ENCODE peak calls at places on chromosomes 4 and X, in eight cellular contexts. One of them, this sample, is unnamed.

GRCh38 chr4:137678796-137679195 is 146.5 kb upstream of the PCDH18 start:
- DNase-seq in astrocyte of the spinal cord: peak; percentile 64
- DNase-seq in transverse colon: no peak
- DNase-seq in colonic mucosa: no peak
- DNase-seq in neural progenitor cell: no peak
- DNase-seq in mesothelial cell of epicardium: no peak
- DNase-seq in cardiac muscle cell: no peak
- DNase-seq in natural killer cell: no peak
- DNase-seq in this sample: no peak

GRCh38 chrX:84865113-84865512 is 138.6 kb upstream of the APOOL start:
- DNase-seq in neural progenitor cell: no peak
- DNase-seq in cardiac muscle cell: no peak
- DNase-seq in transverse colon: no peak
- DNase-seq in colonic mucosa: peak; percentile 22
- DNase-seq in astrocyte of the spinal cord: no peak
- DNase-seq in natural killer cell: no peak
- DNase-seq in mesothelial cell of epicardium: no peak
- DNase-seq in this sample: no peak

GRCh38 chrX:54182864-54183613 is at the start of gene FAM120C:
- DNase-seq in astrocyte of the spinal cord: peak; percentile 83
- DNase-seq in natural killer cell: peak; percentile 37
- DNase-seq in neural progenitor cell: peak; percentile 80
- DNase-seq in transverse colon: peak; percentile 68
- DNase-seq in cardiac muscle cell: peak; percentile 84
- DNase-seq in mesothelial cell of epicardium: peak; percentile 34
- DNase-seq in colonic mucosa: peak; percentile 75
- DNase-seq in this sample: peak; percentile 44

GRCh38 chr4:62133498-62133897 is 933.4 kb downstream of the ADGRL3 start:
- DNase-seq in astrocyte of the spinal cord: no peak
- DNase-seq in neural progenitor cell: no peak
- DNase-seq in cardiac muscle cell: no peak
- DNase-seq in mesothelial cell of epicardium: no peak
- DNase-seq in colonic mucosa: no peak
- DNase-seq in natural killer cell: no peak
- DNase-seq in transverse colon: no peak
- DNase-seq in this sample: no peak

GRCh38 chr4:166675411-166675810 is 558.9 kb downstream of the SPOCK3 start:
- DNase-seq in natural killer cell: no peak
- DNase-seq in astrocyte of the spinal cord: peak; percentile 85
- DNase-seq in neural progenitor cell: no peak
- DNase-seq in transverse colon: no peak
- DNase-seq in mesothelial cell of epicardium: no peak
- DNase-seq in cardiac muscle cell: peak; percentile 67
- DNase-seq in colonic mucosa: no peak
- DNase-seq in this sample: no peak

GRCh38 chr4:152983221-152983620 is 47.1 kb downstream of the FHDC1 start:
- DNase-seq in transverse colon: no peak
- DNase-seq in astrocyte of the spinal cord: peak; percentile 22
- DNase-seq in colonic mucosa: no peak
- DNase-seq in natural killer cell: no peak
- DNase-seq in cardiac muscle cell: peak; percentile 27
- DNase-seq in neural progenitor cell: peak; percentile 42
- DNase-seq in mesothelial cell of epicardium: no peak
- DNase-seq in this sample: peak; percentile 40

GRCh38 chr4:8916251-8916913 is 44.7 kb upstream of the HMX1 start:
- DNase-seq in cardiac muscle cell: no peak
- DNase-seq in natural killer cell: peak; percentile 12
- DNase-seq in transverse colon: no peak
- DNase-seq in astrocyte of the spinal cord: no peak
- DNase-seq in colonic mucosa: no peak
- DNase-seq in neural progenitor cell: no peak
- DNase-seq in mesothelial cell of epicardium: no peak
- DNase-seq in this sample: no peak

GRCh38 chr4:19327364-19327763 is 924.3 kb upstream of the SLIT2 start:
- DNase-seq in transverse colon: no peak
- DNase-seq in cardiac muscle cell: no peak
- DNase-seq in mesothelial cell of epicardium: no peak
- DNase-seq in neural progenitor cell: no peak
- DNase-seq in colonic mucosa: no peak
- DNase-seq in natural killer cell: no peak
- DNase-seq in astrocyte of the spinal cord: no peak
- DNase-seq in this sample: no peak

GRCh38 chr4:8771258-8771590 is 100.4 kb downstream of the HMX1 start:
- DNase-seq in neural progenitor cell: no peak
- DNase-seq in transverse colon: no peak
- DNase-seq in colonic mucosa: no peak
- DNase-seq in astrocyte of the spinal cord: no peak
- DNase-seq in natural killer cell: no peak
- DNase-seq in cardiac muscle cell: no peak
- DNase-seq in mesothelial cell of epicardium: peak; percentile 17
- DNase-seq in this sample: no peak

GRCh38 chrX:137195296-137195695 is 161.5 kb upstream of the GPR101 start:
- DNase-seq in mesothelial cell of epicardium: no peak
- DNase-seq in natural killer cell: no peak
- DNase-seq in astrocyte of the spinal cord: no peak
- DNase-seq in transverse colon: no peak
- DNase-seq in colonic mucosa: no peak
- DNase-seq in cardiac muscle cell: no peak
- DNase-seq in neural progenitor cell: no peak
- DNase-seq in this sample: no peak

GRCh38 chrX:48540015-48540350 is 469 bp downstream of the TBC1D25 start:
- DNase-seq in transverse colon: peak; percentile 61
- DNase-seq in mesothelial cell of epicardium: no peak
- DNase-seq in colonic mucosa: peak; percentile 51
- DNase-seq in astrocyte of the spinal cord: peak; percentile 36
- DNase-seq in neural progenitor cell: no peak
- DNase-seq in cardiac muscle cell: peak; percentile 47
- DNase-seq in natural killer cell: peak; percentile 45
- DNase-seq in this sample: peak; percentile 26

GRCh38 chrX:16103625-16104024 is 19.7 kb upstream of the GRPR start:
- DNase-seq in astrocyte of the spinal cord: no peak
- DNase-seq in natural killer cell: no peak
- DNase-seq in transverse colon: no peak
- DNase-seq in neural progenitor cell: no peak
- DNase-seq in mesothelial cell of epicardium: no peak
- DNase-seq in colonic mucosa: no peak
- DNase-seq in cardiac muscle cell: no peak
- DNase-seq in this sample: no peak

GRCh38 chr4:137909910-137910309 is 332.2 kb downstream of the SLC7A11 start:
- DNase-seq in astrocyte of the spinal cord: no peak
- DNase-seq in colonic mucosa: no peak
- DNase-seq in cardiac muscle cell: peak; percentile 14
- DNase-seq in neural progenitor cell: no peak
- DNase-seq in mesothelial cell of epicardium: peak; percentile 50
- DNase-seq in transverse colon: no peak
- DNase-seq in natural killer cell: no peak
- DNase-seq in this sample: no peak

GRCh38 chr4:40718571-40718970 is 31.2 kb upstream of the NSUN7 start:
- DNase-seq in cardiac muscle cell: no peak
- DNase-seq in natural killer cell: no peak
- DNase-seq in mesothelial cell of epicardium: no peak
- DNase-seq in neural progenitor cell: peak; percentile 90
- DNase-seq in transverse colon: peak; percentile 82
- DNase-seq in colonic mucosa: peak; percentile 89
- DNase-seq in astrocyte of the spinal cord: no peak
- DNase-seq in this sample: no peak

GRCh38 chrX:54615109-54615508 is 85.1 kb downstream of the GNL3L start:
- DNase-seq in transverse colon: no peak
- DNase-seq in colonic mucosa: no peak
- DNase-seq in cardiac muscle cell: no peak
- DNase-seq in natural killer cell: no peak
- DNase-seq in mesothelial cell of epicardium: no peak
- DNase-seq in neural progenitor cell: no peak
- DNase-seq in astrocyte of the spinal cord: no peak
- DNase-seq in this sample: no peak

DNA sequence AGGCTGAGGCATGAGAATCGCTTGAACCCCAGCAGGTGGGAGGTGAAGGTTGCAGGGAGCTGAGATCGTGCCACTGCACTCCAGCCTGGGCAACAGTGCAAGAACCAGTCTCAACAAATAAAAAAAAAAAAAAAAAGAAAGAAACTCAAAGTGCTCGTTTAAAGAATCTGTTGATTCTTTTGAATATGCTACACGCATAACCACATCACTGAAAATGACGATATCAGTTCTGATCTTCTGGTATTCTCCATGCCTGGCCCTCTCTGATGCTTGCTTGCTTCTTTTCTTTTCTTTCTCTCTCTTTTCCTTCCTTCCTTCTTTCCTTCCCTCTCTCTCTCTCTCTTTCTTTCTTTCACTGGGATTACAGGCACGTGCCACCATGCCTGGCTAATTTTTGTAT is 7.3 kb downstream of the AVPR2 start:
- DNase-seq in astrocyte of the spinal cord: no peak
- DNase-seq in neural progenitor cell: no peak
- DNase-seq in mesothelial cell of epicardium: no peak
- DNase-seq in natural killer cell: no peak
- DNase-seq in cardiac muscle cell: no peak
- DNase-seq in transverse colon: no peak
- DNase-seq in colonic mucosa: no peak
- DNase-seq in this sample: no peak
- TF ChIP-seq CTCF in astrocyte of the spinal cord: no peak
- TF ChIP-seq CTCF in neural progenitor cell: no peak
- TF ChIP-seq CTCF in mesothelial cell of epicardium: no peak
- TF ChIP-seq CTCF in natural killer cell: no peak
- TF ChIP-seq CTCF in cardiac muscle cell: no peak
- TF ChIP-seq CTCF in transverse colon: no peak
- TF ChIP-seq CTCF in colonic mucosa: no peak
- TF ChIP-seq CTCF in this sample: no peak

DNA sequence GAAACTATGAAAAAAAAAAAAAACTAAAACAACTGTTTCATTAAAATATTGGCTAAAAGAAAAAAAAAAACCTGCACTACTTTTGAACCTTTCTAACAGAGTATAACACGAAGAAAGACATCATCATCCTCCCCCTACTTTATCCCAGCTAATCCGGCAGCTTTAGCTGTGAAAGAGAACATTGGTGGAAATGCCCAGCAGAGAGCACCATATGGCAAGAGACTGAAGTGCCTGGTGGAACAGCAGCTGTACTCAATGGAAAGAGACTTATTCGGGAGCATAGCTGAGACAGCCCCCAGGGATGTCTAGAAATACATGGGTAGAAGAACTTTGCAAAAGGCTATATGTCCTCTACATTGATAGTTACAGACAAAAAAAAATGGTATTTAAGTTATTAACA is 30.3 kb downstream of the STPG2 start:
- DNase-seq in natural killer cell: no peak
- DNase-seq in astrocyte of the spinal cord: peak; percentile 33
- DNase-seq in colonic mucosa: no peak
- DNase-seq in neural progenitor cell: peak; percentile 69
- DNase-seq in cardiac muscle cell: peak; percentile 44
- DNase-seq in transverse colon: no peak
- DNase-seq in mesothelial cell of epicardium: no peak
- DNase-seq in this sample: peak; percentile 37
- TF ChIP-seq CTCF in natural killer cell: no peak
- TF ChIP-seq CTCF in astrocyte of the spinal cord: peak; percentile 30
- TF ChIP-seq CTCF in colonic mucosa: no peak
- TF ChIP-seq CTCF in neural progenitor cell: peak; percentile 63
- TF ChIP-seq CTCF in cardiac muscle cell: peak; percentile 26
- TF ChIP-seq CTCF in transverse colon: peak; percentile 7
- TF ChIP-seq CTCF in mesothelial cell of epicardium: no peak
- TF ChIP-seq CTCF in this sample: no peak

GRCh38 chrX:17802756-17803155 is 58.3 kb downstream of the RAI2 start:
- DNase-seq in astrocyte of the spinal cord: no peak
- DNase-seq in colonic mucosa: no peak
- DNase-seq in transverse colon: no peak
- DNase-seq in natural killer cell: no peak
- DNase-seq in neural progenitor cell: no peak
- DNase-seq in mesothelial cell of epicardium: no peak
- DNase-seq in cardiac muscle cell: no peak
- DNase-seq in this sample: no peak

GRCh38 chrX:17809273-17809672 is 51.8 kb downstream of the RAI2 start:
- DNase-seq in cardiac muscle cell: no peak
- DNase-seq in astrocyte of the spinal cord: no peak
- DNase-seq in colonic mucosa: no peak
- DNase-seq in natural killer cell: no peak
- DNase-seq in transverse colon: no peak
- DNase-seq in neural progenitor cell: no peak
- DNase-seq in mesothelial cell of epicardium: no peak
- DNase-seq in this sample: no peak

GRCh38 chrX:17803449-17803848 is 57.6 kb downstream of the RAI2 start:
- DNase-seq in colonic mucosa: no peak
- DNase-seq in neural progenitor cell: no peak
- DNase-seq in transverse colon: no peak
- DNase-seq in cardiac muscle cell: no peak
- DNase-seq in mesothelial cell of epicardium: no peak
- DNase-seq in natural killer cell: no peak
- DNase-seq in astrocyte of the spinal cord: no peak
- DNase-seq in this sample: no peak

GRCh38 chrX:17801431-17801830 is 59.7 kb downstream of the RAI2 start:
- DNase-seq in natural killer cell: no peak
- DNase-seq in cardiac muscle cell: no peak
- DNase-seq in transverse colon: no peak
- DNase-seq in mesothelial cell of epicardium: no peak
- DNase-seq in astrocyte of the spinal cord: no peak
- DNase-seq in colonic mucosa: no peak
- DNase-seq in neural progenitor cell: no peak
- DNase-seq in this sample: no peak

DNA sequence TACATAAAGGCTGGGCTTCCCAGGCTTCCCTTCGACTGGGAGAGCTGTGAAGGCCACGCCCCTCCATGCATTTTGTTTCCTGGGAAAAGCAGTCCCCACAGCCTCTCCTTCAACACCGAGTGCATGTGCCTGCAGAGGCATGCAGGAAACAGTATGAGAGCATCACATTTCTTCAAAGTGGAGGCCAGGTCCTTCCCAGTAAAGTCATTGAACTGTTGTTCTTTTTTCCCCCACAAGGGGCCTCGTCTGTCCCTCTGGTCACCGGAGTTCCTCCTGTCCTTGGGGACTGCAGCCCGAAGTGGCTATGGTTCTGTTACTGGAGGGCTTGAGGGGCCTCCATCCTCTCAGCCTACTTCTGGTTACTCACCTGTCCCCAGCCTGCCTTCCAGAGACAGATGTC is 56.0 kb downstream of the RAI2 start:
- DNase-seq in astrocyte of the spinal cord: no peak
- DNase-seq in natural killer cell: no peak
- DNase-seq in colonic mucosa: no peak
- DNase-seq in neural progenitor cell: no peak
- DNase-seq in mesothelial cell of epicardium: no peak
- DNase-seq in transverse colon: no peak
- DNase-seq in cardiac muscle cell: no peak
- DNase-seq in this sample: peak; percentile 17
- TF ChIP-seq CTCF in astrocyte of the spinal cord: no peak
- TF ChIP-seq CTCF in natural killer cell: no peak
- TF ChIP-seq CTCF in colonic mucosa: no peak
- TF ChIP-seq CTCF in neural progenitor cell: peak; percentile 31
- TF ChIP-seq CTCF in mesothelial cell of epicardium: no peak
- TF ChIP-seq CTCF in transverse colon: no peak
- TF ChIP-seq CTCF in cardiac muscle cell: no peak
- TF ChIP-seq CTCF in this sample: peak; percentile 28

DNA sequence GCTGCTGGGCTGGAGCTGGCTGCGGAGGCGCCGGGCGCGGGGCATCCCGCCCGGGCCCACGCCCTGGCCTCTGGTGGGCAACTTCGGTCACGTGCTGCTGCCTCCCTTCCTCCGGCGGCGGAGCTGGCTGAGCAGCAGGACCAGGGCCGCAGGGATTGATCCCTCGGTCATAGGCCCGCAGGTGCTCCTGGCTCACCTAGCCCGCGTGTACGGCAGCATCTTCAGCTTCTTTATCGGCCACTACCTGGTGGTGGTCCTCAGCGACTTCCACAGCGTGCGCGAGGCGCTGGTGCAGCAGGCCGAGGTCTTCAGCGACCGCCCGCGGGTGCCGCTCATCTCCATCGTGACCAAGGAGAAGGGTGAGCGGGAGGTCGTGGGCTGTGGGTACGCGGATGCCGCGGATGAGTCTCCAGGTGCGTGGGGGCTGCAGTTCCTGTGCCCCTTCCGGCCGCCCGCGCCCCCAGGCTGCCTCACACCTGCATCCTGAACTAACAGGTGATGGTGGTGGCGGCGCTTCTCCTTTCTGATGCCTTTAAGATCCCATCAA is 499 bp downstream of the CYP2U1 start:
- DNase-seq in natural killer cell: no peak
- DNase-seq in neural progenitor cell: no peak
- DNase-seq in colonic mucosa: peak; percentile 18
- DNase-seq in transverse colon: no peak
- DNase-seq in cardiac muscle cell: no peak
- DNase-seq in astrocyte of the spinal cord: no peak
- DNase-seq in mesothelial cell of epicardium: no peak
- DNase-seq in this sample: peak; percentile 5
- TF ChIP-seq CTCF in natural killer cell: no peak
- TF ChIP-seq CTCF in neural progenitor cell: peak; percentile 2
- TF ChIP-seq CTCF in colonic mucosa: no peak
- TF ChIP-seq CTCF in transverse colon: no peak
- TF ChIP-seq CTCF in cardiac muscle cell: no peak
- TF ChIP-seq CTCF in astrocyte of the spinal cord: no peak
- TF ChIP-seq CTCF in mesothelial cell of epicardium: no peak
- TF ChIP-seq CTCF in this sample: no peak

This sample was measured in endothelial cell.